ENCODE peak calls at places on chromosomes 4 and X, in five cellular contexts. K, T, P, S and Y are unnamed samples.
A peak's percentile ranks its signal among the peaks of the same experiment; 100 is the strongest.

GRCh38 chr4:138217567-138217966 is 24.6 kb downstream of the SLC7A11 start:
- DNase-seq in K (no peak), T (peak; percentile 42), P (no peak), S (no peak), Y (no peak)

GRCh38 chr4:174406416-174406815 is 115.9 kb downstream of the HPGD start:
- DNase-seq in K (no peak), T (no peak), P (no peak), S (no peak), Y (no peak)

GRCh38 chr4:80199004-80199579 is 1.8 kb downstream of the PRDM8 start:
- DNase-seq in K (no peak), T (no peak), P (no peak), S (no peak), Y (no peak)

GRCh38 chr4:76445911-76446310 is 10.9 kb downstream of the SHROOM3 start:
- DNase-seq in K (no peak), T (no peak), P (no peak), S (no peak), Y (no peak)

GRCh38 chr4:27387706-27388105 is 527.1 kb downstream of the STIM2 start:
- DNase-seq in K (no peak), T (no peak), P (no peak), S (no peak), Y (no peak)

GRCh38 chr4:104491396-104491821 is 3.3 kb downstream of the CXXC4 start:
- DNase-seq in K (peak; percentile 26), T (peak; percentile 59), P (peak; percentile 65), S (peak; percentile 68), Y (peak; percentile 69)

GRCh38 chrX:39928704-39929439 is 168.9 kb downstream of the BCOR start:
- DNase-seq in K (no peak), T (no peak), P (no peak), S (no peak), Y (no peak)

GRCh38 chr4:159358226-159358625 is 255.3 kb downstream of the RAPGEF2 start:
- DNase-seq in K (no peak), T (no peak), P (peak; percentile 80), S (no peak), Y (no peak)

GRCh38 chr4:103076777-103077347 is 301 bp upstream of the SLC9B2 start:
- DNase-seq in K (no peak), T (no peak), P (no peak), S (no peak), Y (no peak)

GRCh38 chr4:7872264-7872771 is 67.3 kb downstream of the AFAP1 start:
- DNase-seq in K (peak; percentile 99), T (no peak), P (no peak), S (no peak), Y (no peak)

GRCh38 chr4:110543577-110543976 is 67.6 kb downstream of the ENPEP start:
- DNase-seq in K (no peak), T (no peak), P (no peak), S (no peak), Y (no peak)

GRCh38 chrX:55783723-55784122 is 66.2 kb downstream of the RRAGB start:
- DNase-seq in K (no peak), T (no peak), P (peak; percentile 18), S (no peak), Y (no peak)

GRCh38 chr4:57154191-57154590 is 44.0 kb upstream of the IGFBP7 start:
- DNase-seq in K (peak; percentile 79), T (no peak), P (peak; percentile 65), S (no peak), Y (no peak)

GRCh38 chr4:212438-213174 is 88.3 kb downstream of the ZNF718 start:
- DNase-seq in K (peak; percentile 94), T (no peak), P (peak; percentile 89), S (peak; percentile 73), Y (peak; percentile 75)

GRCh38 chrX:153848325-153848724 is 18.0 kb upstream of the PDZD4 start:
- DNase-seq in K (no peak), T (peak; percentile 62), P (no peak), S (no peak), Y (no peak)

GRCh38 chr4:128385683-128386304 is 98.2 kb upstream of the PGRMC2 start:
- DNase-seq in K (peak; percentile 59), T (no peak), P (peak; percentile 99), S (no peak), Y (no peak)

GRCh38 chrX:134377537-134377936 is 82.4 kb upstream of the HPRT1 start:
- DNase-seq in K (no peak), T (no peak), P (peak; percentile 56), S (no peak), Y (no peak)

GRCh38 chrX:3312109-3312508 is 34.3 kb downstream of the MXRA5 start:
- DNase-seq in K (no peak), T (no peak), P (no peak), S (no peak), Y (no peak)

DNA sequence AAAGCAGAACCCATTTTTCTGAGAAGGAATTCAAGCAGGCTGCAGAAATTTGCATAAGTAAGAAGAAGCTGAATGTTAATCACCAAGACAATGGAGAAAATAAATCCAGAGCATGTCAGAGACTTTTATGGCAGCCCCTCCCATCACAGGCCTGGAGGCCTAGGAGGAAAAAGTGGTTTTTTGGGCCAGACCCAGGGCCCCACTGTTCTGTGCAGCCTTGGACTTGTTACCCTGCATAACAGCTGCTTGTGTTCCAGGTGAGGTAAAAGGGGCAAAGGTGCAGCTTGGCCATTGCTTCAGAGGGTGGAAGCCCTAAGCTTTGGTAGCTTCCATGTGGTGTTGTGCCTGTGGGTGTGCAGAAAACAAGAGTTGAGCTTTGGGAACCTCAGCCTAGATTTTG is 1516.2 kb upstream of the PCDH10 start:
- DNase-seq in K (no peak), T (no peak), P (no peak), S (no peak), Y (no peak)
- H2BK12ac ChIP-seq in K (no peak overlapping the region), T (no peak overlapping the region), P (no peak overlapping the region), S (no peak overlapping the region), Y (no peak overlapping the region)

DNA sequence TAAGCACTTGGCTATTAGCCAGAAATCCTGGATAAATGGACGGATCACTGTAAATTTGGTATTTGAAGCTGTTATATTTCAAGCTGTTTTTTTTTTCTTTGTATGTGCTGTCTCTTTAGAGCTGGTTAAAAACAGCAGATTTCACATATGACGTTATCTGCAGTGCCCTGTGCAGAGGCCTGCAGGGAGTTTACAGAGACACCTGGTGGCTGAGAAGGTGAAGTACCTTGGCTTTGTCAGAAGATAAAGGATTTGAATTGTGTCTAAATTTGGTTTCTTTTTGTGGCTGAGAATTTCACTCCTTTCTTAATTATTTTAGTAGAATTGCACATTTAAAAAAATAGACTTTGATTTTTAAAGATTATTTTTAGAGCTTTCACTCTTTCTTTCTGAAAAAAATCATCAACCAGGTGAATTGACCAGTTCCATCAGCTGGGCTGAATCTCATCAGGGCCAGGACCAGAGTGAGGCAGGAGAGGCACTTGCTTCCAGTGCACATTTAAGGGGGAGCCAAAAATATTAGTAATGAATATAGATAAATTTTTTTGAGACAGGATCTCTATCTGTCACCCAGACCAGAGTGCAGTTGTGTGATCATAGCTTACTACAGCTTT is 9.6 kb upstream of the CHRNA9 start:
- DNase-seq in K (peak; percentile 86), T (no peak), P (peak; percentile 78), S (no peak), Y (peak; percentile 27)
- H2AFZ ChIP-seq in K (no peak overlapping the region), T (no peak overlapping the region), P (no peak overlapping the region), S (no peak overlapping the region), Y (peak overlapping the region; percentile 4)

DNA sequence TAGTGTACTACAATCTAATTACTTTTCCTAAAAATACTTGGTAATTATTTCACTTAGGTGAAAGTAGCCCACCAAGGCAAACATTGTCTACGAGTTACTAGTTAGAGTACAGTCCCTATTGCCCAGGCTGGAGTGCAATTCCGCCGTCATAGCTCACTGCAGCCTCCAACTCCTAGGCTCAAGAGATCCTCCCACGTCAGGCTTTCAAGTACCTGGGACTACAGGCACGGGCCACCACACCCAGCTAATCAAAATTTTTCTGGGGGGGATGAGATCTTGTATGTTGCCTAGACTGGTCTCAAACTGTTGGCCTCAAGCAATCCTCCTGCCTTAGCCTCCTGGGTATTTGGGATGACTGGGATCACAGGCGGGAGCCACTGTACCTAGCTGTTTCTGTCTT is 21.9 kb downstream of the FAM193A start:
- DNase-seq in K (no peak), T (no peak), P (no peak), S (no peak), Y (no peak)
- H2BK12ac ChIP-seq in K (no peak overlapping the region), T (no peak overlapping the region), P (no peak overlapping the region), S (no peak overlapping the region), Y (no peak overlapping the region)

GRCh38 chr4:124464836-124465235 is 247.7 kb downstream of the ANKRD50 start:
- DNase-seq in K (no peak), T (no peak), P (no peak), S (no peak), Y (no peak)

GRCh38 chr4:124462954-124463828 is 249.3 kb downstream of the ANKRD50 start:
- DNase-seq in K (no peak), T (no peak), P (no peak), S (no peak), Y (no peak)

DNA sequence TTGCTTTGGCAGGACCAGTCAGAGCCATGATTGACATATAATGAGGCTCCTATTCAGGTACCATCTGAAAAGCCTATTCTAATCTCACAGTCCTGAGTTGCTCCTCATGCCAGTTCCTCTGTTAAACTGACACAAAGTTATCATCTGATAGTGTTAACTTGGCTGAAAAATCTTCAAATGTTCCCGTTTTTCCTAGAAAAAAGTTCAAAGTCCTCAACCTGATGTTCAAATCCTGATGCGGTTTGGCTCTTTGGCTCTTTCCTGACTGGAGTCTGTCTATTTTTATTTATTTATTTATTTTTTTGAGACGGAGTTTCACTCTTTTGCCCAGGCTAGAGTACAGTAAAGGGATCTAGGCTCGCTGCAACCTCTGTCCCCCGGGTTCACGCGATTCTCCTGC is 244.2 kb downstream of the ANKRD50 start:
- DNase-seq in K (no peak), T (no peak), P (no peak), S (no peak), Y (no peak)
- H2AFZ ChIP-seq in K (no peak overlapping the region), T (no peak overlapping the region), P (no peak overlapping the region), S (no peak overlapping the region), Y (no peak overlapping the region)

DNA sequence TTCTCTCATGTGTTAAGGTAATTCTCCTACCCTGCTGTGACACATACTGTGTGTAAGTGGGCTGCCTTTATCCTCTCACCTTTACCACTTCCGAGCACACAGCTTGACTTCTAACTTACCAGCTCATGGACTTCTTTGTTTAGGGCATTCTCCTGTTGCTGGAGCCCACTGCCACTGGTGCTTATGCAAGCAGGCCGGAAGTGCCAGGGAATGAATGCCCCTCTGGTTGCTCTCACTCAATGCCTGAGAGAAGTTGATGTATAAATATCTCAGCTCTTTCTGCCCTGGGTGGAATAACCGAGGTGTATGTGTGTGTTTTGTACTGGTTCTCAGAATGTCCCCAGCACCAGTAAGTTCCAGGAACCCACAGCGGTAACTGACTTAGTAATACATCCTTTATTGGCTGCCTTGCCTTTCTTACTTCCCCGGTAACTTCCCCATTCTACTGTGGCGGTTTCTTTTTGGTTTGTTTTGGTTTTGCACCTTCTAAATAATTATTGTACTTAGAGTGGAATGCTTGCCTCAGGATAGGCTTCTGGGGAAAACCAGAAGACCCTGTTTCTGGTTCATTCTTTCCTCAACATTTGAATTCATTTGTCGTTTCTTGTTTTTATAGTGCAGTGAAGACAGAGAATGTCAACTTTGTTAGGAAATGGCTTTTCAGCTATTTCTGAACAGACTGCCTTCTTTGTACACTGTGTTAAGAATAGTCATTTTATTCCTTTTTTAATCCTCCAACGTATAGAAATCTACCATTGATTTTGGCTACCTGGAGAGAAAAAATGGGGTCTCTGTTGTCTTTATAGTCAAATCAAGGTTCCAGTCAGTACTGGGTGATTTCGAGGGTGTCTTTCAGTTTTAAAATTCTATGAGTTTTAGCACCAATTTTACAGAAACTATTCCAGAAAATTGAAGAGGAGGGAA is 45.4 kb downstream of the CXorf58 start:
- DNase-seq in K (peak; percentile 60), T (peak; percentile 72), P (no peak), S (no peak), Y (no peak)
- H2BK12ac ChIP-seq in K (no peak overlapping the region), T (no peak overlapping the region), P (no peak overlapping the region), S (no peak overlapping the region), Y (no peak overlapping the region)